ENCODE peak calls at places on chromosome 13, in eight cellular contexts. One of them, this sample, is unnamed.
A peak's percentile ranks its signal among the peaks of the same experiment; 100 is the strongest.

GRCh38 chr13:56736966-56737365 is 403.8 kb upstream of the PRR20A start:
- DNase-seq in PC-3: no peak
- DNase-seq in MM.1S: no peak
- DNase-seq in SK-N-SH: no peak
- DNase-seq in HCT116: no peak
- DNase-seq in OCI-LY7: no peak
- DNase-seq in hepatocyte: no peak
- DNase-seq in GM23338: no peak
- DNase-seq in this sample: no peak

GRCh38 chr13:20814224-20814910 is 40.6 kb upstream of the EEF1AKMT1 start:
- DNase-seq in hepatocyte: peak; percentile 60
- DNase-seq in PC-3: peak; percentile 82
- DNase-seq in MM.1S: no peak
- DNase-seq in GM23338: no peak
- DNase-seq in SK-N-SH: peak; percentile 58
- DNase-seq in OCI-LY7: no peak
- DNase-seq in HCT116: no peak
- DNase-seq in this sample: peak; percentile 65

GRCh38 chr13:43006893-43007631 is 15.0 kb upstream of the EPSTI1 start:
- DNase-seq in MM.1S: no peak
- DNase-seq in HCT116: no peak
- DNase-seq in hepatocyte: no peak
- DNase-seq in PC-3: peak; percentile 65
- DNase-seq in GM23338: no peak
- DNase-seq in SK-N-SH: no peak
- DNase-seq in OCI-LY7: no peak
- DNase-seq in this sample: peak; percentile 49

GRCh38 chr13:40230833-40231266 is 435.6 kb downstream of the FOXO1 start:
- DNase-seq in HCT116: no peak
- DNase-seq in SK-N-SH: no peak
- DNase-seq in MM.1S: no peak
- DNase-seq in hepatocyte: peak; percentile 13
- DNase-seq in PC-3: peak; percentile 6
- DNase-seq in OCI-LY7: no peak
- DNase-seq in GM23338: no peak
- DNase-seq in this sample: no peak

GRCh38 chr13:36819811-36820140 is 754 bp downstream of the RFXAP start:
- DNase-seq in MM.1S: no peak
- DNase-seq in HCT116: no peak
- DNase-seq in GM23338: peak; percentile 65
- DNase-seq in SK-N-SH: no peak
- DNase-seq in OCI-LY7: no peak
- DNase-seq in hepatocyte: peak; percentile 19
- DNase-seq in PC-3: peak; percentile 21
- DNase-seq in this sample: peak; percentile 14

GRCh38 chr13:60756306-60756705 is 359.3 kb downstream of the TDRD3 start:
- DNase-seq in HCT116: no peak
- DNase-seq in MM.1S: no peak
- DNase-seq in PC-3: peak; percentile 8
- DNase-seq in OCI-LY7: no peak
- DNase-seq in GM23338: peak; percentile 24
- DNase-seq in SK-N-SH: no peak
- DNase-seq in hepatocyte: no peak
- DNase-seq in this sample: no peak

GRCh38 chr13:87656311-87656710 is 14.9 kb upstream of the SLITRK5 start:
- DNase-seq in PC-3: peak; percentile 9
- DNase-seq in SK-N-SH: no peak
- DNase-seq in HCT116: no peak
- DNase-seq in OCI-LY7: no peak
- DNase-seq in GM23338: no peak
- DNase-seq in MM.1S: no peak
- DNase-seq in hepatocyte: no peak
- DNase-seq in this sample: no peak

GRCh38 chr13:43057653-43058317 is 34.4 kb downstream of the DNAJC15 start:
- DNase-seq in GM23338: peak; percentile 27
- DNase-seq in OCI-LY7: peak; percentile 23
- DNase-seq in PC-3: no peak
- DNase-seq in HCT116: peak; percentile 68
- DNase-seq in SK-N-SH: no peak
- DNase-seq in hepatocyte: no peak
- DNase-seq in MM.1S: no peak
- DNase-seq in this sample: no peak

GRCh38 chr13:89925107-89925506 is 1422.4 kb upstream of the MIR17HG start:
- DNase-seq in HCT116: peak; percentile 10
- DNase-seq in MM.1S: no peak
- DNase-seq in hepatocyte: peak; percentile 31
- DNase-seq in OCI-LY7: no peak
- DNase-seq in SK-N-SH: peak; percentile 37
- DNase-seq in GM23338: peak; percentile 72
- DNase-seq in PC-3: peak; percentile 53
- DNase-seq in this sample: no peak
- TF ChIP-seq CTCF in HCT116: peak; percentile 56
- TF ChIP-seq CTCF in MM.1S: no peak
- TF ChIP-seq CTCF in hepatocyte: peak; percentile 58
- TF ChIP-seq CTCF in OCI-LY7: peak; percentile 66
- TF ChIP-seq CTCF in SK-N-SH: peak; percentile 59
- TF ChIP-seq CTCF in GM23338: peak; percentile 89
- TF ChIP-seq CTCF in PC-3: peak; percentile 79
- TF ChIP-seq CTCF in this sample: peak; percentile 59

GRCh38 chr13:109246001-109246400 is 540.4 kb downstream of the IRS2 start:
- DNase-seq in GM23338: no peak
- DNase-seq in PC-3: no peak
- DNase-seq in OCI-LY7: no peak
- DNase-seq in hepatocyte: no peak
- DNase-seq in SK-N-SH: no peak
- DNase-seq in MM.1S: no peak
- DNase-seq in HCT116: no peak
- DNase-seq in this sample: peak; percentile 24
- H3K9me2 ChIP-seq in GM23338: peaks cover 7% of the 10 kb centered on the region
- H3K9me2 ChIP-seq in PC-3: no peaks in the 10 kb centered on the region
- H3K9me2 ChIP-seq in OCI-LY7: no peaks in the 10 kb centered on the region
- H3K9me2 ChIP-seq in hepatocyte: no peaks in the 10 kb centered on the region
- H3K9me2 ChIP-seq in SK-N-SH: no peaks in the 10 kb centered on the region
- H3K9me2 ChIP-seq in MM.1S: no peaks in the 10 kb centered on the region
- H3K9me2 ChIP-seq in HCT116: no peaks in the 10 kb centered on the region
- H3K9me2 ChIP-seq in this sample: no peaks in the 10 kb centered on the region

GRCh38 chr13:110419946-110420345 is 112.9 kb downstream of the COL4A2 start:
- DNase-seq in SK-N-SH: no peak
- DNase-seq in OCI-LY7: no peak
- DNase-seq in GM23338: no peak
- DNase-seq in MM.1S: no peak
- DNase-seq in HCT116: no peak
- DNase-seq in PC-3: no peak
- DNase-seq in hepatocyte: no peak
- DNase-seq in this sample: no peak

GRCh38 chr13:110417537-110417908 is 110.4 kb downstream of the COL4A2 start:
- DNase-seq in hepatocyte: no peak
- DNase-seq in HCT116: no peak
- DNase-seq in GM23338: no peak
- DNase-seq in PC-3: no peak
- DNase-seq in MM.1S: peak; percentile 26
- DNase-seq in SK-N-SH: no peak
- DNase-seq in OCI-LY7: no peak
- DNase-seq in this sample: no peak

GRCh38 chr13:110420626-110421025 is 113.5 kb downstream of the COL4A2 start:
- DNase-seq in SK-N-SH: no peak
- DNase-seq in PC-3: no peak
- DNase-seq in hepatocyte: no peak
- DNase-seq in OCI-LY7: no peak
- DNase-seq in HCT116: no peak
- DNase-seq in GM23338: no peak
- DNase-seq in MM.1S: no peak
- DNase-seq in this sample: no peak

GRCh38 chr13:110419391-110419791 is 112.3 kb downstream of the COL4A2 start:
- DNase-seq in MM.1S: no peak
- DNase-seq in GM23338: no peak
- DNase-seq in OCI-LY7: no peak
- DNase-seq in SK-N-SH: no peak
- DNase-seq in HCT116: no peak
- DNase-seq in PC-3: no peak
- DNase-seq in hepatocyte: no peak
- DNase-seq in this sample: peak; percentile 39

DNA sequence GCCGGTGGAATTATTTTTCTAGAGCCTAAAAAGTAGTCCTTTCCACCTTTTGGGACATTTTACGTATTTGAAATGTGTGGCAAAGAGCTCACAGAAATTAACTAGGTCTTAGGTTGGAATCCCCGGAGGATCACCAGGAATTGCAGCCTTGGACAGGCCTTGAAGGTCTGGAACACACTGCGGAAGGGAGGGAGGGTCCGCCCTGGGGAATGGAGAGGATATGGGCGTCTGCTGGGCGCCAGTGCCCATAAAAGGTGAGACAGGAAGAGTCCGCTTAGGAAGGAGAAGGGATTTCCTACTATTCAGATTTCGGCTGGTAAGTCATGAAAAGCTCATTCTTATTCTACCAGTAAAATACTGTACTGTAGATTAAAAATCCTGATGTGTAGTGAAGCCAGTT is 111.9 kb downstream of the COL4A2 start:
- DNase-seq in GM23338: no peak
- DNase-seq in PC-3: no peak
- DNase-seq in HCT116: no peak
- DNase-seq in OCI-LY7: no peak
- DNase-seq in SK-N-SH: no peak
- DNase-seq in hepatocyte: no peak
- DNase-seq in MM.1S: no peak
- DNase-seq in this sample: no peak
- H3K4me1 ChIP-seq in GM23338: no peaks in the 10 kb centered on the region
- H3K4me1 ChIP-seq in PC-3: no peaks in the 10 kb centered on the region
- H3K4me1 ChIP-seq in HCT116: no peaks in the 10 kb centered on the region
- H3K4me1 ChIP-seq in OCI-LY7: no peaks in the 10 kb centered on the region
- H3K4me1 ChIP-seq in SK-N-SH: no peaks in the 10 kb centered on the region
- H3K4me1 ChIP-seq in hepatocyte: peaks cover 18% of the 10 kb centered on the region
- H3K4me1 ChIP-seq in MM.1S: peaks cover 11% of the 10 kb centered on the region
- H3K4me1 ChIP-seq in this sample: peaks cover 4% of the 10 kb centered on the region

DNA sequence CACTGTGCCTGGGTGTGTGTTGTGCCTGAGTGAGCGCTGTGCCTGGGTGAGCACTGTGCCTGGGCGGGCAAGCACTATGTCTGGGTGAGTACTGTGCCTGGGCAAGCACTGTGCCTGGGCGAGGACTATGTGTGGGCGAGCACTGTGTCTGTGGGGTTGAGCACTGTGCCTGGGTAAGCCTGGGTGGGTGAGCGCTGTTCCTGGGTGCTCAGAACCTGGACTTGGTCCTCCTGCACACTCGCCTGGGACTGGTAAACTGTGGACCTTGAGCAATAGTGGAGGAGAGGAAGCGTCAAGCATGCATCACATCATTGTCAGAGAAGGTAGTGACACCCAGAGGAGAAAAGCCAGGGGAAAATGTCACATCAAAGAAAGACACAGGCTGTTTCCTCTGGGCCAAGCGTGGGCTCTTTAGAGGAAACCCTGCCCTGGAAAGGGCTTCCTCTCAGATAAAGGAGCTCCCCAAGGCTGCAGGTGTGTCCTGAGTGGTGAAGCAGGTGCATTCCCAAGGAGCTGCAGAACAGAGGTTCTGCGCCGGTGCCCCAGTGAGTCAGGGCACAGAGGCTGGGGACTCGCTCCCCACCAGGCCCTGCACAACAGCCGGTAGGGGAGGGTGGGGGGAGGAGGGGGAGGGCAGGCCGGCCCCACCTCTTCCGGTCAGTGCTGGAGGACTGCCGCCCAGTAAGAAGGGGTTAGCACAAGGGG is 141.2 kb downstream of the TEX29 start:
- DNase-seq in OCI-LY7: no peak
- DNase-seq in SK-N-SH: no peak
- DNase-seq in MM.1S: no peak
- DNase-seq in hepatocyte: no peak
- DNase-seq in PC-3: no peak
- DNase-seq in GM23338: no peak
- DNase-seq in HCT116: no peak
- DNase-seq in this sample: no peak
- TF ChIP-seq CTCF in OCI-LY7: no peak
- TF ChIP-seq CTCF in SK-N-SH: no peak
- TF ChIP-seq CTCF in MM.1S: no peak
- TF ChIP-seq CTCF in hepatocyte: no peak
- TF ChIP-seq CTCF in PC-3: no peak
- TF ChIP-seq CTCF in GM23338: no peak
- TF ChIP-seq CTCF in HCT116: no peak
- TF ChIP-seq CTCF in this sample: no peak

GRCh38 chr13:110913322-110913721 is 1.5 kb downstream of the ANKRD10 start:
- DNase-seq in GM23338: no peak
- DNase-seq in SK-N-SH: no peak
- DNase-seq in hepatocyte: peak; percentile 64
- DNase-seq in OCI-LY7: peak; percentile 57
- DNase-seq in MM.1S: peak; percentile 74
- DNase-seq in HCT116: no peak
- DNase-seq in PC-3: peak; percentile 49
- DNase-seq in this sample: no peak

GRCh38 chr13:110912651-110913051 is 2.2 kb downstream of the ANKRD10 start:
- DNase-seq in SK-N-SH: no peak
- DNase-seq in OCI-LY7: no peak
- DNase-seq in GM23338: no peak
- DNase-seq in MM.1S: peak; percentile 53
- DNase-seq in HCT116: no peak
- DNase-seq in PC-3: peak; percentile 35
- DNase-seq in hepatocyte: peak; percentile 38
- DNase-seq in this sample: peak; percentile 44

GRCh38 chr13:110913911-110914292 is 967 bp downstream of the ANKRD10 start:
- DNase-seq in GM23338: peak; percentile 51
- DNase-seq in HCT116: no peak
- DNase-seq in PC-3: no peak
- DNase-seq in OCI-LY7: peak; percentile 4
- DNase-seq in SK-N-SH: no peak
- DNase-seq in MM.1S: no peak
- DNase-seq in hepatocyte: no peak
- DNase-seq in this sample: no peak

GRCh38 chr13:110910013-110910890 is 4.6 kb downstream of the ANKRD10 start:
- DNase-seq in MM.1S: no peak
- DNase-seq in GM23338: no peak
- DNase-seq in SK-N-SH: no peak
- DNase-seq in OCI-LY7: no peak
- DNase-seq in PC-3: no peak
- DNase-seq in HCT116: no peak
- DNase-seq in hepatocyte: no peak
- DNase-seq in this sample: no peak

GRCh38 chr13:110911880-110912279 is 3.0 kb downstream of the ANKRD10 start:
- DNase-seq in MM.1S: no peak
- DNase-seq in SK-N-SH: no peak
- DNase-seq in hepatocyte: no peak
- DNase-seq in HCT116: no peak
- DNase-seq in GM23338: no peak
- DNase-seq in PC-3: peak; percentile 71
- DNase-seq in OCI-LY7: no peak
- DNase-seq in this sample: no peak
- H3K9me2 ChIP-seq in MM.1S: no peaks in the 10 kb centered on the region
- H3K9me2 ChIP-seq in SK-N-SH: no peaks in the 10 kb centered on the region
- H3K9me2 ChIP-seq in hepatocyte: no peaks in the 10 kb centered on the region
- H3K9me2 ChIP-seq in HCT116: no peaks in the 10 kb centered on the region
- H3K9me2 ChIP-seq in GM23338: no peaks in the 10 kb centered on the region
- H3K9me2 ChIP-seq in PC-3: no peaks in the 10 kb centered on the region
- H3K9me2 ChIP-seq in OCI-LY7: no peaks in the 10 kb centered on the region
- H3K9me2 ChIP-seq in this sample: no peaks in the 10 kb centered on the region

This sample was measured in PC-9.